ENCODE peak calls at places on chromosome 6, in four cellular contexts. A is NCI-H1436; X is retina; D is stimulated activated naive CD8-positive, alpha-beta T cell treated with anti-CD3 and anti-CD28 coated beads, Interleukin-15, Interleukin-2, amounts not matched to agents 100 U/mL and 50 U/mL, for 24 hours. F is an unnamed sample.

GRCh38 chr6:5325173-5325572 is 63.9 kb downstream of the FARS2 start:
- DNase-seq in A (no peak), D (no peak), X (no peak), F (no peak)

GRCh38 chr6:127202676-127203075 is 64.0 kb upstream of the RNF146 start:
- DNase-seq in D (no peak), A (no peak), X (no peak), F (no peak)

GRCh38 chr6:106637718-106638341 is 8.5 kb downstream of the QRSL1 start:
- DNase-seq in D (no peak), A (no peak), X (no peak), F (no peak)

GRCh38 chr6:117338567-117338966 is 73.2 kb downstream of the VGLL2 start:
- DNase-seq in X (no peak), A (no peak), D (no peak), F (no peak)

GRCh38 chr6:167828325-167828956 is 1.7 kb downstream of the AFDN start:
- DNase-seq in D (no peak), X (no peak), A (no peak), F (no peak)

GRCh38 chr6:105372862-105373182 is 30.1 kb downstream of the PREP start:
- DNase-seq in D (no peak), X (no peak), A (no peak), F (no peak)

GRCh38 chr6:50318536-50318935 is 268.8 kb upstream of the DEFB112 start:
- DNase-seq in A (no peak), D (no peak), X (no peak), F (no peak)

GRCh38 chr6:72832271-72832670 is 210.4 kb downstream of the KCNQ5 start:
- DNase-seq in D (peak), X (no peak), A (no peak), F (no peak)

GRCh38 chr6:35385457-35386202 is 43.3 kb downstream of the PPARD start:
- DNase-seq in A (no peak), X (peak), D (no peak), F (no peak)

GRCh38 chr6:122953766-122954165 is 42.3 kb upstream of the CLVS2 start:
- DNase-seq in A (no peak), X (no peak), D (no peak), F (no peak)

GRCh38 chr6:33630014-33630413 is 8.9 kb downstream of the ITPR3 start:
- DNase-seq in A (no peak), D (no peak), X (no peak), F (no peak)

F was measured in glutamatergic neuron.